ENCODE peak calls at places on chromosome 3, in five cellular contexts. One of them, this sample, is unnamed.

GRCh38 chr3:87333393-87333892 is 57.1 kb upstream of the POU1F1 start:
- DNase-seq in cardiac fibroblast: peak; percentile 63
- DNase-seq in AG09319: peak; percentile 25
- DNase-seq in brain microvascular endothelial cell: peak; percentile 91
- DNase-seq in kidney: no peak
- DNase-seq in this sample: no peak

GRCh38 chr3:52380023-52380422 is 63.9 kb downstream of the DNAH1 start:
- DNase-seq in cardiac fibroblast: no peak
- DNase-seq in AG09319: no peak
- DNase-seq in brain microvascular endothelial cell: no peak
- DNase-seq in kidney: no peak
- DNase-seq in this sample: no peak

GRCh38 chr3:52777127-52777958 is at the start of gene ITIH1:
- DNase-seq in cardiac fibroblast: no peak
- DNase-seq in AG09319: no peak
- DNase-seq in brain microvascular endothelial cell: no peak
- DNase-seq in kidney: peak; percentile 65
- DNase-seq in this sample: no peak

GRCh38 chr3:57688291-57688690 is 4.6 kb downstream of the DENND6A start:
- DNase-seq in cardiac fibroblast: no peak
- DNase-seq in AG09319: no peak
- DNase-seq in brain microvascular endothelial cell: no peak
- DNase-seq in kidney: no peak
- DNase-seq in this sample: no peak

GRCh38 chr3:149657458-149657795 is 398 bp downstream of the WWTR1 start:
- DNase-seq in cardiac fibroblast: peak; percentile 75
- DNase-seq in AG09319: no peak
- DNase-seq in brain microvascular endothelial cell: peak; percentile 53
- DNase-seq in kidney: peak; percentile 91
- DNase-seq in this sample: no peak

GRCh38 chr3:13022348-13023250 is 50.6 kb downstream of the IQSEC1 start:
- DNase-seq in cardiac fibroblast: peak; percentile 90
- DNase-seq in AG09319: peak; percentile 58
- DNase-seq in brain microvascular endothelial cell: peak; percentile 80
- DNase-seq in kidney: peak; percentile 88
- DNase-seq in this sample: peak; percentile 87

GRCh38 chr3:155423526-155423925 is 130.0 kb upstream of the STRIT1 start:
- DNase-seq in cardiac fibroblast: no peak
- DNase-seq in AG09319: no peak
- DNase-seq in brain microvascular endothelial cell: no peak
- DNase-seq in kidney: no peak
- DNase-seq in this sample: no peak

GRCh38 chr3:13025778-13026518 is 47.3 kb downstream of the IQSEC1 start:
- DNase-seq in cardiac fibroblast: no peak
- DNase-seq in AG09319: no peak
- DNase-seq in brain microvascular endothelial cell: no peak
- DNase-seq in kidney: peak; percentile 68
- DNase-seq in this sample: no peak

GRCh38 chr3:146446026-146446425 is 23.3 kb downstream of the PLSCR2 start:
- DNase-seq in cardiac fibroblast: no peak
- DNase-seq in AG09319: no peak
- DNase-seq in brain microvascular endothelial cell: no peak
- DNase-seq in kidney: no peak
- DNase-seq in this sample: no peak

GRCh38 chr3:88131695-88132094 is 18.1 kb upstream of the C3orf38 start:
- DNase-seq in cardiac fibroblast: no peak
- DNase-seq in AG09319: no peak
- DNase-seq in brain microvascular endothelial cell: peak; percentile 37
- DNase-seq in kidney: no peak
- DNase-seq in this sample: no peak

GRCh38 chr3:15974647-15975046 is 176.9 kb upstream of the ANKRD28 start:
- DNase-seq in cardiac fibroblast: no peak
- DNase-seq in AG09319: no peak
- DNase-seq in brain microvascular endothelial cell: no peak
- DNase-seq in kidney: no peak
- DNase-seq in this sample: no peak
- TF ChIP-seq CTCF in cardiac fibroblast: peak; percentile 21
- TF ChIP-seq CTCF in AG09319: peak; percentile 3
- TF ChIP-seq CTCF in brain microvascular endothelial cell: peak; percentile 52
- TF ChIP-seq CTCF in kidney: no peak
- TF ChIP-seq CTCF in this sample: no peak

DNA sequence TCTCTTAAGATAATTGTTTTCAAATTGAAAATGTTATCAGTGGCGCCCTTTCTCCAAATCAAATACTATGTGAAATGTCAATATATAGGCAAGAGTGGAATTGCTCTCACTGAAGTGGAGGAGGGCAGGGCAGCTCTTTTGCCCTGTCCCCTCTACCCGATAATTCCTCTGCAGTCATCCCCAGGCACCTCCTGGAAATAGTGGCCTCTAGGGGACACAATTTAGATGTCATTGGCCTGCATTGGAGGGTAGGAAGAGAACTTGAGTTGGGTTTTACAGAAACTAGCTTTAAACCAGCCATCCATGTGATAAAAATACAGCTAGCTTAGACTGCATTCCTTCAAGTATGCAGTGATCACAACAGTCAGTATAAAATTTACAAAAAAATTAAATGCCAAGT is 288.9 kb downstream of the EDEM1 start:
- DNase-seq in cardiac fibroblast: no peak
- DNase-seq in AG09319: no peak
- DNase-seq in brain microvascular endothelial cell: no peak
- DNase-seq in kidney: no peak
- DNase-seq in this sample: no peak
- TF ChIP-seq CTCF in cardiac fibroblast: no peak
- TF ChIP-seq CTCF in AG09319: no peak
- TF ChIP-seq CTCF in brain microvascular endothelial cell: no peak
- TF ChIP-seq CTCF in kidney: no peak
- TF ChIP-seq CTCF in this sample: no peak

DNA sequence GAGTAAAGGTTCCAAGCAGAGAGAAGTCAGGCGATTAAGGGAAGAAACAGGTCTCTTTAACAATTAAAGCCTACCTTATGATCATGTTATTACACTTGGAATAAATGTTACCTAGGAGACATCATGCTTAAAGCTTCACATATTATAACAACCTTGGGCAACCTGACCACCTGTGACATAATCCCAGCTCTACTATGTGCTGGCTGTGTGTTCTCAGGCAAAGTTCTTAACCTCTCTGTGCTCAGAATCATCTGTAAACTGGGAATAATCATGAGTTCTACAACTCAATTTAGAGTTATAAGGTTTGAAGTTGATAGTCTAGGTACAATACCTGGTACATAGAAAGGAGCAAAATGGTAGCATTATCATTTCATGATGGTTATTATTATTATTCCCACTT is 159.3 kb downstream of the MAGI1 start:
- DNase-seq in cardiac fibroblast: no peak
- DNase-seq in AG09319: no peak
- DNase-seq in brain microvascular endothelial cell: no peak
- DNase-seq in kidney: no peak
- DNase-seq in this sample: no peak
- TF ChIP-seq CTCF in cardiac fibroblast: no peak
- TF ChIP-seq CTCF in AG09319: no peak
- TF ChIP-seq CTCF in brain microvascular endothelial cell: no peak
- TF ChIP-seq CTCF in kidney: no peak
- TF ChIP-seq CTCF in this sample: no peak

DNA sequence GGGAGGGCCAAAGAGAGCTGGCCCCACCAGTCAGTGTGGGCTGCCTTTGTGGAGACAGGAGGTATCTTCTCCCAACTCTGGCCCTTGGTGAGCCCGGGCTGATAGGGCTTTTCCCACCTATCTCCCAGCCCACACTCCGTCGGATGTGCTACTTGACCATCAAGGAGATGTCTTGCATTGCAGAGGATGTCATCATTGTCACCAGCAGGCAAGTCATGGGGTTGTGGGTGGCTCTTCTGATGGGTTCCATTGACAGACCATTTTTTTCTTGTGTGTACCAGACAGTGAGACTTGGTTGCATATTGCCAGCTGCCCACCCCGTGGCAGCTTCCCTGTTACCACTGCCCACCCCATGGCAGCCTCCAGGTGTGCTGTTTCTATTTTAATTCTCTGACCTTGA is 3.3 kb downstream of the COPG1 start:
- DNase-seq in cardiac fibroblast: no peak
- DNase-seq in AG09319: no peak
- DNase-seq in brain microvascular endothelial cell: no peak
- DNase-seq in kidney: no peak
- DNase-seq in this sample: no peak
- TF ChIP-seq CTCF in cardiac fibroblast: no peak
- TF ChIP-seq CTCF in AG09319: no peak
- TF ChIP-seq CTCF in brain microvascular endothelial cell: no peak
- TF ChIP-seq CTCF in kidney: no peak
- TF ChIP-seq CTCF in this sample: no peak

DNA sequence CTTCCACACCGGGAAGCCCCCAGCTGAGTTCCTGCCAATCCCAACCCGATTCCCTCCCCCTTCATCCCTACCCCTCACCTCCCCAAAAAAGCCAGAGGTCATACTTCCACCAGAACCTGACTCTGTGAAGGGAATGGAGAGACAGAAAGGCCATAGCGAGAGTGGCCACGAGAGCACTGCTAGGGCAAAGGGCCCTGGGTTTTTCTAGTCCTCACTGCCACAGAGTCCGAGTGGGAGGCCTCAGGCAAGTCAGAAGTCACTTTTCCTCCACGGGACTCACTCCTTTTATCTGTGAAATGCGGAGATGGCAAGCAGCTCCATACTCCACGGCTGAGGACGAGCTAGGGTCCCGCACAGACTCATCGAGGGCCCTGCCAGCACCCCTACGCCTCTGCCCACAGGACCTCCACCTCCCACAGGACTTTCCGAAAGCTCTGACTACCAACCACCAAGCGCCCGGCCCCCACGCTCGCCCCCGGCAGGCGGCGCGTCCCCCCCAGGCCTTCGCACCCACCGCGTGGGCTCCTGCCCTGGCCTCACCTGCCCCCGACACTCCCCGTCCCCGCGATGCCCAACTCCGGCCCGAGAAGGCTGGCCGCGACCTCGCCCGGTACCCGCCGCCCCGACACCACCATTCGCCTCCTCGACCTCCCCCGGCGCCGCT is 794 bp downstream of the ATP13A3 start:
- DNase-seq in cardiac fibroblast: peak; percentile 62
- DNase-seq in AG09319: no peak
- DNase-seq in brain microvascular endothelial cell: no peak
- DNase-seq in kidney: peak; percentile 88
- DNase-seq in this sample: peak; percentile 80
- TF ChIP-seq CTCF in cardiac fibroblast: peak; percentile 3
- TF ChIP-seq CTCF in AG09319: peak; percentile 19
- TF ChIP-seq CTCF in brain microvascular endothelial cell: peak; percentile 34
- TF ChIP-seq CTCF in kidney: no peak
- TF ChIP-seq CTCF in this sample: no peak

GRCh38 chr3:71310595-71311319 is 272.8 kb downstream of the FOXP1 start:
- DNase-seq in cardiac fibroblast: peak; percentile 55
- DNase-seq in AG09319: peak; percentile 32
- DNase-seq in brain microvascular endothelial cell: peak; percentile 40
- DNase-seq in kidney: no peak
- DNase-seq in this sample: no peak
- TF ChIP-seq CTCF in cardiac fibroblast: peak; percentile 24
- TF ChIP-seq CTCF in AG09319: peak; percentile 18
- TF ChIP-seq CTCF in brain microvascular endothelial cell: peak; percentile 40
- TF ChIP-seq CTCF in kidney: no peak
- TF ChIP-seq CTCF in this sample: no peak

GRCh38 chr3:43766672-43767465 is 76.1 kb downstream of the ABHD5 start:
- DNase-seq in cardiac fibroblast: peak; percentile 49
- DNase-seq in AG09319: no peak
- DNase-seq in brain microvascular endothelial cell: peak; percentile 34
- DNase-seq in kidney: no peak
- DNase-seq in this sample: no peak
- TF ChIP-seq CTCF in cardiac fibroblast: peak; percentile 10
- TF ChIP-seq CTCF in AG09319: peak; percentile 6
- TF ChIP-seq CTCF in brain microvascular endothelial cell: no peak
- TF ChIP-seq CTCF in kidney: no peak
- TF ChIP-seq CTCF in this sample: no peak

DNA sequence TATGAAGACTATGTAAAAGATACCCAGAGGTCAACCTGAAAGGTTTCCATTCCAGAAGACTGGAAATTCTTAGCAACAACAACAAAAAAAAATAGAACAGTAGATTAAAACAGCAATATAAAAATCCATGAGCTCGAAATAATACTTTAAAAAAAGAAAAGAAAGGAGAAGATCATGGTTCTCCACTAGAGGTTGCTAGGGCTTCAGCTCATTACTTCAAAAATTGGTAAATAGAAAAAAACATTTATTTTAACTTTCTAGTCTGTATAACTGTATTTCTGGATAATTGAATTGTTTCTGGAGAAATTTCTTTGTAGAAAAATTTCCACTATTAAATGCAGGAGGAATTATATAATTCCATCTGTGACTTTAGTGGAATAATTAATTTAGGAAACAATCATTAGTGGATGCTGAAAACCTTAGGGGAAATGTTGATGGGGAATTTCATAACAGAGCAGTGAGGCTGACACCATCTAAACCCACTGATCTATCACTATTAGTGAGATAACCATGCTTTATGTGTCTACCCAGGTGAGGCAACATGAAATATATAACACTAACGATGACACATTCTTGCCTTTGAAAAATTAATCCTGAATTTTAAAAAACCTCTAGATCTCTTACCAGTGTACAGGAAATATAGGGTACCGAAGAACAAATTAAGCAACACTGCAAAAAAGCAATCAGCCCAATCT is 62.5 kb upstream of the SNRK start:
- DNase-seq in cardiac fibroblast: peak; percentile 52
- DNase-seq in AG09319: no peak
- DNase-seq in brain microvascular endothelial cell: no peak
- DNase-seq in kidney: no peak
- DNase-seq in this sample: no peak
- TF ChIP-seq CTCF in cardiac fibroblast: peak; percentile 51
- TF ChIP-seq CTCF in AG09319: peak; percentile 40
- TF ChIP-seq CTCF in brain microvascular endothelial cell: peak; percentile 37
- TF ChIP-seq CTCF in kidney: no peak
- TF ChIP-seq CTCF in this sample: no peak

GRCh38 chr3:164004205-164004604 is 1074.1 kb downstream of the SI start:
- DNase-seq in cardiac fibroblast: no peak
- DNase-seq in AG09319: no peak
- DNase-seq in brain microvascular endothelial cell: no peak
- DNase-seq in kidney: no peak
- DNase-seq in this sample: no peak
- TF ChIP-seq CTCF in cardiac fibroblast: no peak
- TF ChIP-seq CTCF in AG09319: no peak
- TF ChIP-seq CTCF in brain microvascular endothelial cell: no peak
- TF ChIP-seq CTCF in kidney: no peak
- TF ChIP-seq CTCF in this sample: no peak